ENCODE peak calls at places on chromosomes 7 and 10, in five cellular contexts. One of them, this sample, is unnamed.

GRCh38 chr7:21690717-21691116 is 147.9 kb downstream of the DNAH11 start:
- DNase-seq in HepG2: no peak
- DNase-seq in breast epithelium: no peak
- DNase-seq in HCT116: no peak
- DNase-seq in SK-N-SH: no peak
- DNase-seq in this sample: no peak

GRCh38 chr10:94092848-94093247 is 99.1 kb downstream of the PLCE1 start:
- DNase-seq in HepG2: no peak
- DNase-seq in breast epithelium: no peak
- DNase-seq in HCT116: no peak
- DNase-seq in SK-N-SH: no peak
- DNase-seq in this sample: no peak

GRCh38 chr10:24196426-24197039 is 12.4 kb upstream of the KIAA1217 start:
- DNase-seq in HepG2: peak
- DNase-seq in breast epithelium: peak
- DNase-seq in HCT116: peak
- DNase-seq in SK-N-SH: peak
- DNase-seq in this sample: peak

GRCh38 chr7:100968031-100968430 is 1.3 kb upstream of the MUC12 start:
- DNase-seq in HepG2: no peak
- DNase-seq in breast epithelium: no peak
- DNase-seq in HCT116: no peak
- DNase-seq in SK-N-SH: peak
- DNase-seq in this sample: peak

GRCh38 chr10:73916761-73917470 is 6.0 kb downstream of the PLAU start:
- DNase-seq in HepG2: no peak
- DNase-seq in breast epithelium: no peak
- DNase-seq in HCT116: no peak
- DNase-seq in SK-N-SH: no peak
- DNase-seq in this sample: no peak

GRCh38 chr10:60934215-60935175 is 9.5 kb downstream of the RHOBTB1 start:
- DNase-seq in HepG2: no peak
- DNase-seq in breast epithelium: no peak
- DNase-seq in HCT116: no peak
- DNase-seq in SK-N-SH: no peak
- DNase-seq in this sample: no peak

GRCh38 chr10:71835671-71836593 is 15.1 kb downstream of the PSAP start:
- DNase-seq in HepG2: peak
- DNase-seq in breast epithelium: no peak
- DNase-seq in HCT116: no peak
- DNase-seq in SK-N-SH: peak
- DNase-seq in this sample: no peak

GRCh38 chr7:46320956-46321355 is 399.9 kb upstream of the IGFBP3 start:
- DNase-seq in HepG2: no peak
- DNase-seq in breast epithelium: no peak
- DNase-seq in HCT116: no peak
- DNase-seq in SK-N-SH: no peak
- DNase-seq in this sample: no peak

GRCh38 chr10:3539696-3540383 is 245.2 kb downstream of the KLF6 start:
- DNase-seq in HepG2: no peak
- DNase-seq in breast epithelium: no peak
- DNase-seq in HCT116: no peak
- DNase-seq in SK-N-SH: no peak
- DNase-seq in this sample: no peak

GRCh38 chr10:6279540-6280267 is 77.0 kb downstream of the PFKFB3 start:
- DNase-seq in HepG2: peak
- DNase-seq in breast epithelium: no peak
- DNase-seq in HCT116: peak
- DNase-seq in SK-N-SH: no peak
- DNase-seq in this sample: no peak

GRCh38 chr10:16853201-16853600 is 36.0 kb upstream of the RSU1 start:
- DNase-seq in HepG2: peak
- DNase-seq in breast epithelium: no peak
- DNase-seq in HCT116: peak
- DNase-seq in SK-N-SH: peak
- DNase-seq in this sample: no peak

GRCh38 chr7:20749896-20750295 is 36.8 kb downstream of the SP8 start:
- DNase-seq in HepG2: no peak
- DNase-seq in breast epithelium: no peak
- DNase-seq in HCT116: no peak
- DNase-seq in SK-N-SH: no peak
- DNase-seq in this sample: no peak

GRCh38 chr7:1561036-1561940 is 5.3 kb upstream of the TMEM184A start:
- DNase-seq in HepG2: no peak
- DNase-seq in breast epithelium: no peak
- DNase-seq in HCT116: no peak
- DNase-seq in SK-N-SH: no peak
- DNase-seq in this sample: no peak

GRCh38 chr10:4806534-4806933 is 19.5 kb upstream of the AKR1E2 start:
- DNase-seq in HepG2: no peak
- DNase-seq in breast epithelium: no peak
- DNase-seq in HCT116: no peak
- DNase-seq in SK-N-SH: no peak
- DNase-seq in this sample: no peak

GRCh38 chr10:99534939-99535763 is 2.4 kb downstream of the NKX2-3 start:
- DNase-seq in HepG2: no peak
- DNase-seq in breast epithelium: no peak
- DNase-seq in HCT116: no peak
- DNase-seq in SK-N-SH: peak
- DNase-seq in this sample: no peak

GRCh38 chr7:2159176-2159520 is 73.6 kb downstream of the MAD1L1 start:
- DNase-seq in HepG2: no peak
- DNase-seq in breast epithelium: no peak
- DNase-seq in HCT116: no peak
- DNase-seq in SK-N-SH: no peak
- DNase-seq in this sample: no peak

GRCh38 chr7:5276611-5277010 is 6.1 kb upstream of the SLC29A4 start:
- DNase-seq in HepG2: no peak
- DNase-seq in breast epithelium: no peak
- DNase-seq in HCT116: no peak
- DNase-seq in SK-N-SH: peak
- DNase-seq in this sample: no peak

GRCh38 chr7:116710764-116711452 is 38.9 kb downstream of the MET start:
- DNase-seq in HepG2: peak
- DNase-seq in breast epithelium: no peak
- DNase-seq in HCT116: no peak
- DNase-seq in SK-N-SH: no peak
- DNase-seq in this sample: no peak

GRCh38 chr10:80414126-80414898 is 6.0 kb downstream of the PRXL2A start:
- DNase-seq in HepG2: peak
- DNase-seq in breast epithelium: no peak
- DNase-seq in HCT116: no peak
- DNase-seq in SK-N-SH: peak
- DNase-seq in this sample: no peak

GRCh38 chr10:28679941-28680752 is 2.8 kb downstream of the BAMBI start:
- DNase-seq in HepG2: peak
- DNase-seq in breast epithelium: no peak
- DNase-seq in HCT116: no peak
- DNase-seq in SK-N-SH: peak
- DNase-seq in this sample: peak

GRCh38 chr10:132331259-132331955 is 586 bp upstream of the LRRC27 start:
- DNase-seq in HepG2: no peak
- DNase-seq in breast epithelium: no peak
- DNase-seq in HCT116: no peak
- DNase-seq in SK-N-SH: no peak
- DNase-seq in this sample: no peak

GRCh38 chr7:132542895-132543294 is 33.4 kb downstream of the PLXNA4 start:
- DNase-seq in HepG2: no peak
- DNase-seq in breast epithelium: no peak
- DNase-seq in HCT116: no peak
- DNase-seq in SK-N-SH: no peak
- DNase-seq in this sample: no peak

GRCh38 chr10:3783313-3783689 is 1.7 kb downstream of the KLF6 start:
- DNase-seq in HepG2: no peak
- DNase-seq in breast epithelium: no peak
- DNase-seq in HCT116: no peak
- DNase-seq in SK-N-SH: peak
- DNase-seq in this sample: peak

GRCh38 chr7:22578048-22578770 is 78.2 kb upstream of the STEAP1B start:
- DNase-seq in HepG2: no peak
- DNase-seq in breast epithelium: no peak
- DNase-seq in HCT116: no peak
- DNase-seq in SK-N-SH: no peak
- DNase-seq in this sample: no peak

GRCh38 chr10:34670101-34670500 is 145.0 kb downstream of the PARD3 start:
- DNase-seq in HepG2: no peak
- DNase-seq in breast epithelium: no peak
- DNase-seq in HCT116: no peak
- DNase-seq in SK-N-SH: no peak
- DNase-seq in this sample: no peak

GRCh38 chr7:151276651-151277590 is 28.4 kb upstream of the SMARCD3 start:
- DNase-seq in HepG2: peak
- DNase-seq in breast epithelium: no peak
- DNase-seq in HCT116: peak
- DNase-seq in SK-N-SH: peak
- DNase-seq in this sample: peak

GRCh38 chr7:158819571-158820203 is 9.6 kb downstream of the ESYT2 start:
- DNase-seq in HepG2: no peak
- DNase-seq in breast epithelium: no peak
- DNase-seq in HCT116: no peak
- DNase-seq in SK-N-SH: no peak
- DNase-seq in this sample: no peak

GRCh38 chr7:157587487-157588270 is 250.9 kb downstream of the DNAJB6 start:
- DNase-seq in HepG2: no peak
- DNase-seq in breast epithelium: no peak
- DNase-seq in HCT116: no peak
- DNase-seq in SK-N-SH: no peak
- DNase-seq in this sample: no peak

GRCh38 chr7:157588271-157588589 is 251.4 kb downstream of the DNAJB6 start:
- DNase-seq in HepG2: no peak
- DNase-seq in breast epithelium: no peak
- DNase-seq in HCT116: no peak
- DNase-seq in SK-N-SH: no peak
- DNase-seq in this sample: no peak

GRCh38 chr7:157585113-157585861 is 248.5 kb downstream of the DNAJB6 start:
- DNase-seq in HepG2: no peak
- DNase-seq in breast epithelium: no peak
- DNase-seq in HCT116: no peak
- DNase-seq in SK-N-SH: no peak
- DNase-seq in this sample: no peak

GRCh38 chr7:157586426-157586955 is 249.7 kb downstream of the DNAJB6 start:
- DNase-seq in HepG2: no peak
- DNase-seq in breast epithelium: no peak
- DNase-seq in HCT116: no peak
- DNase-seq in SK-N-SH: no peak
- DNase-seq in this sample: no peak

GRCh38 chr7:157587051-157587450 is 250.2 kb downstream of the DNAJB6 start:
- DNase-seq in HepG2: no peak
- DNase-seq in breast epithelium: no peak
- DNase-seq in HCT116: no peak
- DNase-seq in SK-N-SH: no peak
- DNase-seq in this sample: no peak
- TF ChIP-seq POLR2AphosphoS5 in HepG2: no peak
- TF ChIP-seq POLR2AphosphoS5 in breast epithelium: no peak
- TF ChIP-seq POLR2AphosphoS5 in HCT116: no peak
- TF ChIP-seq POLR2AphosphoS5 in SK-N-SH: no peak
- TF ChIP-seq POLR2AphosphoS5 in this sample: no peak

GRCh38 chr10:78802406-78802805 is 266.4 kb upstream of the ZMIZ1 start:
- DNase-seq in HepG2: no peak
- DNase-seq in breast epithelium: no peak
- DNase-seq in HCT116: no peak
- DNase-seq in SK-N-SH: no peak
- DNase-seq in this sample: no peak

GRCh38 chr10:78800535-78801320 is 268.0 kb upstream of the ZMIZ1 start:
- DNase-seq in HepG2: no peak
- DNase-seq in breast epithelium: no peak
- DNase-seq in HCT116: no peak
- DNase-seq in SK-N-SH: no peak
- DNase-seq in this sample: peak

GRCh38 chr10:78803710-78804109 is 265.1 kb upstream of the ZMIZ1 start:
- DNase-seq in HepG2: no peak
- DNase-seq in breast epithelium: no peak
- DNase-seq in HCT116: no peak
- DNase-seq in SK-N-SH: no peak
- DNase-seq in this sample: no peak

GRCh38 chr10:78804356-78805032 is 264.3 kb upstream of the ZMIZ1 start:
- DNase-seq in HepG2: no peak
- DNase-seq in breast epithelium: no peak
- DNase-seq in HCT116: no peak
- DNase-seq in SK-N-SH: peak
- DNase-seq in this sample: peak

DNA sequence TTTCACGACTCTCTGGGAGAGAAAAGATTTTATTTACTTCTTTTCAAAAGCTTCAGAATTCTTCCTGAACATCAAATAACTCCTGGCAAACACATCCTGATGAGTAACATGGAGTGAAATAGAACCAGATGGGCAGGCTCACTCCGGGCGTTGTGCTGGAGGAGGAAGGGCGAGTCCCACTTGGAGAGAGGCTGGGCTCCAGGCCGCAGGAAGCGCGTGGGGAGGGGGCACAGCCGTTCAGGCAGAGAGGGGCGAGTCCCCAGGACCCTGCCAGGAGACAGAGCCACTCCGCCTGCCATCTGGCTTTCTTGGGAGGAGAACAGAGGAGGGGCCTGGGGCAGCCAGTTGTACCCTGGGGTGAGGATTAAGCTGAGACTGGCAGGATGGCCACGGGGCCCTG is 265.9 kb upstream of the ZMIZ1 start:
- DNase-seq in HepG2: no peak
- DNase-seq in breast epithelium: no peak
- DNase-seq in HCT116: no peak
- DNase-seq in SK-N-SH: peak
- DNase-seq in this sample: peak
- TF ChIP-seq POLR2AphosphoS5 in HepG2: no peak
- TF ChIP-seq POLR2AphosphoS5 in breast epithelium: no peak
- TF ChIP-seq POLR2AphosphoS5 in HCT116: no peak
- TF ChIP-seq POLR2AphosphoS5 in SK-N-SH: peak
- TF ChIP-seq POLR2AphosphoS5 in this sample: peak

GRCh38 chr10:111551001-111551400 is 474.2 kb downstream of the ADRA2A start:
- DNase-seq in HepG2: no peak
- DNase-seq in breast epithelium: no peak
- DNase-seq in HCT116: no peak
- DNase-seq in SK-N-SH: no peak
- DNase-seq in this sample: no peak

GRCh38 chr10:111545806-111546205 is 469.0 kb downstream of the ADRA2A start:
- DNase-seq in HepG2: no peak
- DNase-seq in breast epithelium: no peak
- DNase-seq in HCT116: no peak
- DNase-seq in SK-N-SH: no peak
- DNase-seq in this sample: no peak

GRCh38 chr10:111546216-111546615 is 469.4 kb downstream of the ADRA2A start:
- DNase-seq in HepG2: no peak
- DNase-seq in breast epithelium: no peak
- DNase-seq in HCT116: no peak
- DNase-seq in SK-N-SH: no peak
- DNase-seq in this sample: no peak
- TF ChIP-seq POLR2AphosphoS5 in HepG2: no peak
- TF ChIP-seq POLR2AphosphoS5 in breast epithelium: no peak
- TF ChIP-seq POLR2AphosphoS5 in HCT116: no peak
- TF ChIP-seq POLR2AphosphoS5 in SK-N-SH: no peak
- TF ChIP-seq POLR2AphosphoS5 in this sample: no peak

DNA sequence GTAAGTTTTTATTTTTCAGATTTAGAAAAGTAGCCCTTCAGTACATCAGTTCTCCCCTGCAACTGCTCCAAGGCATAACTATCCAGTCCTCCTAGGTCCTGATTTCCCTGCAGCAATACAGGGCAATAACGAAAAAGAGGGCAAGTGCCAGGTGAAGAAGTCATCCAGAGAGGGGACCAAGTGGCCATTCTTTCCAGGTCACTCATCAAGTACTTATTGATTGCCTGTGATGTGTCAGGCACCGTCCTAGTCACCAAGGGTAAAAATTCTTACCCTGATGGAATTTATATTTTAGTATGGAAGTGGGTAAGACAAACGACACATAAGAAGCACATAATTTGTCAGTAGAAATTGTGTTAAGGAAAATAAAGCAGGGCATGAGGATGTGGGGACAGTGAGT is 67.1 kb upstream of the GSDME start:
- DNase-seq in HepG2: no peak
- DNase-seq in breast epithelium: no peak
- DNase-seq in HCT116: peak
- DNase-seq in SK-N-SH: no peak
- DNase-seq in this sample: no peak
- TF ChIP-seq POLR2AphosphoS5 in HepG2: no peak
- TF ChIP-seq POLR2AphosphoS5 in breast epithelium: no peak
- TF ChIP-seq POLR2AphosphoS5 in HCT116: peak
- TF ChIP-seq POLR2AphosphoS5 in SK-N-SH: no peak
- TF ChIP-seq POLR2AphosphoS5 in this sample: no peak

This sample was measured in prostate gland.